ENCODE peak calls at places on chromosomes 3 and 15, in five cellular contexts. F is transverse colon, B is SK-N-SH, A is upper lobe of left lung, T is HCT116. O is an unnamed sample.
A peak's percentile ranks its signal among the peaks of the same experiment; 100 is the strongest.

GRCh38 chr15:58546635-58547627 is 115.1 kb downstream of the LIPC start:
- DNase-seq in F (no peak), B (peak; percentile 53), A (no peak), T (peak; percentile 76), O (no peak)

GRCh38 chr15:79736435-79737000 is 160.3 kb downstream of the MTHFS start:
- DNase-seq in F (no peak), B (no peak), A (no peak), T (no peak), O (no peak)

GRCh38 chr15:69065981-69066645 is 51.6 kb downstream of the NOX5 start:
- DNase-seq in F (no peak), B (no peak), A (no peak), T (no peak), O (no peak)

GRCh38 chr15:58921267-58921666 is 12.2 kb downstream of the SLTM start:
- DNase-seq in F (no peak), B (no peak), A (no peak), T (no peak), O (no peak)

GRCh38 chr3:12177131-12177530 is 18.4 kb upstream of the TIMP4 start:
- DNase-seq in F (no peak), B (no peak), A (no peak), T (no peak), O (no peak)

GRCh38 chr15:45476395-45476794 is 46.2 kb downstream of the SLC30A4 start:
- DNase-seq in F (no peak), B (no peak), A (no peak), T (no peak), O (no peak)

GRCh38 chr3:197338586-197338985 is 40.2 kb upstream of the DLG1 start:
- DNase-seq in F (no peak), B (no peak), A (no peak), T (no peak), O (no peak)

GRCh38 chr15:69457304-69458280 is 5.0 kb downstream of the RPLP1 start:
- DNase-seq in F (no peak), B (no peak), A (no peak), T (no peak), O (no peak)

GRCh38 chr15:65287515-65287845 is 797 bp upstream of the PARP16 start:
- DNase-seq in F (no peak), B (no peak), A (no peak), T (no peak), O (no peak)

GRCh38 chr3:42706721-42707619 is 4.4 kb upstream of the HHATL start:
- DNase-seq in F (no peak), B (peak; percentile 5), A (peak; percentile 6), T (no peak), O (peak; percentile 31)

GRCh38 chr3:155352900-155353490 is 59.5 kb upstream of the STRIT1 start:
- DNase-seq in F (no peak), B (peak; percentile 31), A (no peak), T (peak; percentile 40), O (no peak)

GRCh38 chr3:143751643-143752178 is 96.6 kb downstream of the SLC9A9 start:
- DNase-seq in F (no peak), B (no peak), A (no peak), T (no peak), O (no peak)

GRCh38 chr3:178603735-178604134 is 67.5 kb downstream of the KCNMB2 start:
- DNase-seq in F (no peak), B (no peak), A (no peak), T (no peak), O (no peak)

DNA sequence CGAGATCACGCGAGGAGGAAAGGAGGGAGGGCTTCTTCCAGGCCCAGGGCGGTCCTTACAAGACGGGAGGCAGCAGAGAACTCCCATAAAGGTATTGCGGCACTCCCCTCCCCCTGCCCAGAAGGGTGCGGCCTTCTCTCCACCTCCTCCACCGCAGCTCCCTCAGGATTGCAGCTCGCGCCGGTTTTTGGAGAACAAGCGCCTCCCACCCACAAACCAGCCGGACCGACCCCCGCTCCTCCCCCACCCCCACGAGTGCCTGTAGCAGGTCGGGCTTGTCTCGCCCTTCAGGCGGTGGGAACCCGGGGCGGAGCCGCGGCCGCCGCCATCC is 1.1 kb upstream of the SETD5 start:
- DNase-seq in F (peak; percentile 94), B (no peak), A (peak; percentile 96), T (peak; percentile 93), O (peak; percentile 94)
- TF ChIP-seq POLR2AphosphoS5 in F (peak; percentile 48), B (peak; percentile 8), A (peak; percentile 53), T (peak; percentile 71), O (no peak)

DNA sequence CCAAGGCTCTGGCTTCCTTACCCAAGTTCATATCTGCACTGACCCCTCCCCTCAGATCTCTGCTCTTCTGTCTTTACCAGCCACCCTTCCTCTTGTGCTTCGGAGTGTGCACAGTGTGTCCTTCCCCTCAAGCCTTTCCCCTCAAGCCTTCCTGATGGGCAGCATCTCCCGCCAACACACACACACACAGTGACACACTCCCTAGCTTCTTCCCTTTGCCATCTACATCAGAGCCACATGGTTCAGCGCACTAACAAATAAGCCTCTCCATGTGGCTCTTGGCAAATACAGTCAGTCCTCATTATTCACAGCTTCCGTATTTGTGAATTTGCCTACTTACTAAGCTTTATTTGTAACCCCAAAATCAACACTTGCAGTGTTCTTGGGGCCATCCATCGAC is 37.5 kb downstream of the SH3BP5 start:
- DNase-seq in F (no peak), B (no peak), A (peak; percentile 61), T (no peak), O (no peak)
- H3K4me3 ChIP-seq in F (no peak overlapping the region), B (no peak overlapping the region), A (no peak overlapping the region), T (no peak overlapping the region), O (no peak overlapping the region)

GRCh38 chr3:191234216-191234615 is 35.2 kb downstream of the OSTN start:
- DNase-seq in F (no peak), B (no peak), A (no peak), T (no peak), O (no peak)
- H3K4me1 ChIP-seq in F (no peaks in the 10 kb centered on the region), B (no peaks in the 10 kb centered on the region), A (no peaks in the 10 kb centered on the region), T (no peaks in the 10 kb centered on the region), O (no peaks in the 10 kb centered on the region)

GRCh38 chr15:41510728-41511127 is 2.9 kb downstream of the LTK start:
- DNase-seq in F (no peak), B (no peak), A (no peak), T (no peak), O (no peak)

GRCh38 chr15:41512078-41512394 is 1.6 kb downstream of the LTK start:
- DNase-seq in F (peak; percentile 30), B (no peak), A (no peak), T (no peak), O (no peak)

GRCh38 chr15:41513282-41514227 is at the start of gene LTK:
- DNase-seq in F (peak; percentile 52), B (peak; percentile 75), A (peak; percentile 25), T (peak; percentile 65), O (no peak)

GRCh38 chr15:41512512-41513281 is 930 bp downstream of the LTK start:
- DNase-seq in F (peak; percentile 61), B (peak; percentile 75), A (peak; percentile 32), T (no peak), O (no peak)

GRCh38 chr15:41511331-41512077 is 2.1 kb downstream of the LTK start:
- DNase-seq in F (peak; percentile 60), B (no peak), A (no peak), T (no peak), O (no peak)
- TF ChIP-seq POLR2AphosphoS5 in F (no peak), B (no peak), A (no peak), T (no peak), O (no peak)

DNA sequence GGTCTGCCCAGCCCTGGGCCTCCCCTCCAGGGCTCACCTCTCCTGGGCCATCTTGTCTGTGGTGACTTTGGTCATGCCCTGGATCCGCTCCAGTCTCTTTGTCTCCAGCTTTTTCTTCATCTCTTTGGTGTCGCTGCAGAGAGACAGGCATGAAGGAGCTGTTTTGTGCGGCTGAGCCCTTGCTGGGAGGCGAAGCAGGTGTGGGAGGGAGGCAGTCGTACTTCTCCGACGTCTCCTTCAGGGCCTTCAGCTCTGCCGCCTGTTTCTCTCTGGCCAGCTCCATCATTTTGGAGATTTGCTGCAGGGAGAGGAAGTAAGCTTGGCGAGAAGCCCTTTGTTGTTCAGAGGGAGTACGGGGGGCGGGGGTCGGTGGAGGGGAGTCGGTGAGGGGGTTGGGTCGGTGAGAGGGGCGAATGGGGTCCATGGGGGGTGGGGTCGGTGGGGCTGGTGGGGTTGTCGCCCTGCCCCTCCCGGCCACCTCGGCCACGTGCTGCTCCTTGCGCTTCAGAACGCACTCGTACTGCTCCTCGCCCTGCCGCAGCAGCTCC is 7.8 kb upstream of the ANKRD63 start:
- DNase-seq in F (no peak), B (no peak), A (no peak), T (no peak), O (no peak)
- H3K4me3 ChIP-seq in F (peak overlapping the region; percentile 40), B (no peak overlapping the region), A (peak overlapping the region; percentile 31), T (peak overlapping the region; percentile 49), O (peak overlapping the region; percentile 41)

GRCh38 chr15:26001201-26001600 is 138.1 kb upstream of the ATP10A start:
- DNase-seq in F (no peak), B (no peak), A (no peak), T (no peak), O (no peak)
- H3K4me1 ChIP-seq in F (no peaks in the 10 kb centered on the region), B (no peaks in the 10 kb centered on the region), A (no peaks in the 10 kb centered on the region), T (no peaks in the 10 kb centered on the region), O (no peaks in the 10 kb centered on the region)

GRCh38 chr3:168714609-168715240 is 619.0 kb upstream of the GOLIM4 start:
- DNase-seq in F (no peak), B (no peak), A (no peak), T (no peak), O (no peak)
- TF ChIP-seq POLR2AphosphoS5 in F (no peak), B (no peak), A (no peak), T (no peak), O (no peak)

O was measured in suprapubic skin.